ENCODE peak calls at places on chromosomes 12 and 14, in nine cellular contexts. Z is ureter; P is SHP77; D is aorta; W is CD8-positive, alpha-beta memory T cell; U is T-helper 2 cell; J is choroid plexus epithelial cell; X is Right ventricle myocardium inferior; A is NCI-H1417. S is an unnamed sample.

GRCh38 chr14:97413991-97414717 is 617.0 kb downstream of the VRK1 start:
- DNase-seq in J (no peak), U (no peak), Z (no peak), A (no peak), W (no peak), P (no peak), X (no peak), D (no peak), S (no peak)

GRCh38 chr12:110007874-110008273 is 8.6 kb downstream of the ANKRD13A start:
- DNase-seq in W (no peak), P (no peak), X (no peak), Z (no peak), U (no peak), A (no peak), D (no peak), J (no peak), S (no peak)

GRCh38 chr12:127393896-127394295 is 873.1 kb upstream of the TMEM132C start:
- DNase-seq in Z (no peak), W (no peak), P (no peak), X (no peak), U (no peak), D (no peak), J (peak), A (no peak), S (no peak)

GRCh38 chr12:120737557-120738251 is 12.1 kb downstream of the ACADS start:
- DNase-seq in A (no peak), D (peak), J (peak), Z (no peak), U (no peak), W (no peak), P (no peak), X (no peak), S (no peak)

GRCh38 chr14:53537421-53538315 is 384.5 kb upstream of the DDHD1 start:
- DNase-seq in D (no peak), W (no peak), U (no peak), X (no peak), P (no peak), Z (no peak), J (peak), A (no peak), S (no peak)

GRCh38 chr12:76074701-76075336 is 9.7 kb downstream of the NAP1L1 start:
- DNase-seq in X (no peak), J (no peak), W (no peak), D (no peak), P (no peak), Z (no peak), A (no peak), U (no peak), S (no peak)

GRCh38 chr12:132899033-132899432 is 11.6 kb upstream of the CHFR start:
- DNase-seq in U (no peak), W (no peak), Z (no peak), D (no peak), P (no peak), A (no peak), J (peak), X (no peak), S (no peak)

GRCh38 chr14:91223028-91223783 is 21.3 kb downstream of the GPR68 start:
- DNase-seq in Z (no peak), J (no peak), P (no peak), X (no peak), A (peak), D (no peak), U (no peak), W (no peak), S (no peak)

GRCh38 chr12:47141459-47141858 is 61.7 kb upstream of the AMIGO2 start:
- DNase-seq in W (no peak), U (no peak), A (no peak), D (no peak), Z (no peak), P (no peak), X (no peak), J (no peak), S (no peak)

GRCh38 chr14:21346532-21347135 is 37.2 kb downstream of the SUPT16H start:
- DNase-seq in X (no peak), U (no peak), D (no peak), W (no peak), Z (no peak), P (no peak), J (peak), A (no peak), S (no peak)

GRCh38 chr12:71440393-71441349 is 1.1 kb downstream of the LGR5 start:
- DNase-seq in P (no peak), D (peak), A (no peak), Z (no peak), J (peak), W (no peak), X (no peak), U (no peak), S (no peak)

GRCh38 chr14:99916091-99916383 is 122.8 kb downstream of the EML1 start:
- DNase-seq in J (no peak), Z (no peak), P (no peak), X (no peak), A (no peak), W (no peak), D (no peak), U (no peak), S (no peak)

GRCh38 chr12:127941332-127941731 is 325.6 kb upstream of the TMEM132C start:
- DNase-seq in X (no peak), A (no peak), W (no peak), D (no peak), J (no peak), U (no peak), P (no peak), Z (no peak), S (no peak)

GRCh38 chr12:105670664-105671063 is 340.2 kb downstream of the C12orf75 start:
- DNase-seq in D (no peak), X (no peak), W (no peak), J (peak), P (no peak), A (no peak), U (no peak), Z (no peak), S (no peak)

GRCh38 chr14:28931999-28932398 is 165.4 kb downstream of the FOXG1 start:
- DNase-seq in A (no peak), Z (no peak), D (no peak), U (no peak), J (no peak), P (no peak), X (no peak), W (no peak), S (no peak)

GRCh38 chr12:116048886-116049285 is 228.6 kb downstream of the MED13L start:
- DNase-seq in D (no peak), X (no peak), A (no peak), J (no peak), U (no peak), W (no peak), P (no peak), Z (no peak), S (no peak)

GRCh38 chr14:40911161-40911560 is 695.5 kb upstream of the LRFN5 start:
- DNase-seq in A (no peak), J (no peak), X (no peak), D (no peak), P (no peak), Z (no peak), U (no peak), W (no peak), S (no peak)

GRCh38 chr14:102373110-102373509 is 10.4 kb downstream of the TECPR2 start:
- DNase-seq in D (no peak), X (no peak), P (no peak), W (no peak), Z (no peak), A (no peak), U (no peak), J (no peak), S (no peak)

GRCh38 chr14:96400495-96400894 is 8.6 kb downstream of the AK7 start:
- DNase-seq in U (no peak), J (no peak), P (no peak), W (no peak), Z (no peak), X (no peak), A (no peak), D (no peak), S (no peak)

GRCh38 chr14:99164712-99165111 is 107.3 kb downstream of the BCL11B start:
- DNase-seq in J (no peak), W (no peak), U (no peak), A (peak), D (no peak), X (no peak), P (no peak), Z (no peak), S (no peak)

GRCh38 chr14:98008381-98009113 is 1211.4 kb downstream of the VRK1 start:
- DNase-seq in Z (no peak), P (no peak), J (no peak), A (no peak), U (no peak), W (no peak), D (no peak), X (no peak), S (no peak)

GRCh38 chr12:102769323-102769916 is 147.6 kb downstream of the PAH start:
- DNase-seq in D (no peak), J (peak), Z (peak), A (peak), P (peak), W (peak), X (no peak), U (no peak), S (no peak)

GRCh38 chr12:15829949-15830348 is 40.8 kb upstream of the EPS8 start:
- DNase-seq in J (peak), W (no peak), A (no peak), P (no peak), Z (no peak), U (no peak), D (no peak), X (no peak), S (no peak)

GRCh38 chr12:30996255-30996654 is 69.7 kb downstream of the TSPAN11 start:
- DNase-seq in A (no peak), X (no peak), P (peak), Z (no peak), U (no peak), J (peak), W (no peak), D (no peak), S (no peak)

S was measured in coronary artery.